ENCODE peak calls at places on chromosomes 7 and 10, in seven cellular contexts. X is T-helper 9 cell; S is DMS153; Y is WERI-Rb-1; L is activated CD4-positive, alpha-beta T cell treated with anti-CD3 and anti-CD28 coated beads for 36 hours; G is NCI-H774; M is foreskin melanocyte. W is an unnamed sample.

GRCh38 chr7:134875867-134876266 is 96.4 kb downstream of the CALD1 start:
- DNase-seq in S (no peak), G (no peak), X (no peak), L (no peak), M (no peak), Y (no peak), W (peak)

GRCh38 chr10:23051278-23051677 is 44.1 kb upstream of the MSRB2 start:
- DNase-seq in X (no peak), S (no peak), M (no peak), Y (no peak), G (no peak), L (no peak), W (no peak)

GRCh38 chr7:34057956-34058355 is 152.6 kb downstream of the BMPER start:
- DNase-seq in L (no peak), Y (no peak), S (no peak), X (no peak), G (no peak), M (no peak), W (no peak)

GRCh38 chr7:108308913-108309312 is 147.3 kb downstream of the NRCAM start:
- DNase-seq in Y (no peak), M (peak), X (no peak), L (no peak), G (no peak), S (no peak), W (peak)

GRCh38 chr10:131997366-131998049 is 15.8 kb upstream of the BNIP3 start:
- DNase-seq in G (peak), X (no peak), M (peak), L (no peak), S (peak), Y (no peak), W (peak)

GRCh38 chr10:124626759-124627380 is 117.3 kb downstream of the FAM53B start:
- DNase-seq in X (no peak), M (no peak), Y (no peak), G (no peak), L (peak), S (no peak), W (no peak)

GRCh38 chr7:2010551-2011265 is 222.0 kb downstream of the MAD1L1 start:
- DNase-seq in S (no peak), M (no peak), X (no peak), L (no peak), G (no peak), Y (no peak), W (no peak)

GRCh38 chr7:39948375-39948774 is 1.7 kb upstream of the CDK13 start:
- DNase-seq in M (peak), X (no peak), L (peak), S (no peak), G (no peak), Y (peak), W (peak)

W was measured in AG20443.